ENCODE peak calls at places on chromosomes 12 and 14, in five cellular contexts. E is fibroblast of lung, R is mesenchymal stem cell, K is IMR-90, W is neuronal stem cell. Q is an unnamed sample.

GRCh38 chr14:75285331-75285730 is 6.7 kb downstream of the FOS start:
- DNase-seq in E (no peak), R (peak; percentile 56), K (no peak), W (no peak), Q (no peak)

GRCh38 chr14:50001999-50002925 is 109.4 kb downstream of the ARF6 start:
- DNase-seq in E (no peak), R (no peak), K (no peak), W (no peak), Q (no peak)

GRCh38 chr12:124125472-124125871 is 152.5 kb downstream of the ZNF664 start:
- DNase-seq in E (no peak), R (peak; percentile 27), K (no peak), W (no peak), Q (no peak)

GRCh38 chr14:75982724-75983358 is 1.0 kb upstream of the TGFB3 start:
- DNase-seq in E (peak; percentile 80), R (peak; percentile 62), K (peak; percentile 61), W (no peak), Q (no peak)

GRCh38 chr12:85424581-85425348 is 144.7 kb downstream of the ALX1 start:
- DNase-seq in E (peak; percentile 25), R (peak; percentile 42), K (peak; percentile 2), W (no peak), Q (peak; percentile 59)

GRCh38 chr14:28375295-28375694 is 391.3 kb upstream of the FOXG1 start:
- DNase-seq in E (peak; percentile 23), R (no peak), K (no peak), W (peak; percentile 2), Q (peak; percentile 37)

GRCh38 chr14:103543140-103543539 is 14.1 kb downstream of the TRMT61A start:
- DNase-seq in E (no peak), R (no peak), K (no peak), W (no peak), Q (no peak)

GRCh38 chr14:104895786-104896642 is 28.7 kb upstream of the PLD4 start:
- DNase-seq in E (no peak), R (no peak), K (no peak), W (no peak), Q (peak; percentile 16)

GRCh38 chr14:50792634-50793068 is 38.3 kb downstream of the NIN start:
- DNase-seq in E (no peak), R (no peak), K (no peak), W (no peak), Q (no peak)

GRCh38 chr12:109880049-109880931 is at the start of gene GLTP:
- DNase-seq in E (peak; percentile 67), R (peak; percentile 78), K (peak; percentile 63), W (peak; percentile 83), Q (peak; percentile 97)

GRCh38 chr14:86541969-86542368 is 1012.0 kb downstream of the FLRT2 start:
- DNase-seq in E (no peak), R (peak; percentile 72), K (no peak), W (no peak), Q (no peak)

GRCh38 chr12:115472852-115473251 is 788.9 kb upstream of the TBX3 start:
- DNase-seq in E (no peak), R (no peak), K (no peak), W (no peak), Q (no peak)

GRCh38 chr12:46373303-46374182 is 970 bp upstream of the SLC38A2 start:
- DNase-seq in E (peak; percentile 71), R (peak; percentile 82), K (peak; percentile 68), W (peak; percentile 60), Q (peak; percentile 72)

GRCh38 chr12:2376855-2377657 is 324.3 kb downstream of the CACNA1C start:
- DNase-seq in E (no peak), R (no peak), K (no peak), W (peak; percentile 39), Q (no peak)

GRCh38 chr12:120247621-120248030 is 17.9 kb downstream of the PXN start:
- DNase-seq in E (peak; percentile 49), R (peak; percentile 87), K (peak; percentile 77), W (no peak), Q (no peak)

GRCh38 chr12:54010053-54010971 is 1.5 kb downstream of the HOXC8 start:
- DNase-seq in E (no peak), R (peak; percentile 33), K (no peak), W (no peak), Q (no peak)

GRCh38 chr12:54010972-54011664 is 2.3 kb downstream of the HOXC8 start:
- DNase-seq in E (no peak), R (no peak), K (no peak), W (no peak), Q (no peak)

GRCh38 chr12:54008260-54008552 is 579 bp upstream of the HOXC8 start:
- DNase-seq in E (no peak), R (no peak), K (no peak), W (no peak), Q (no peak)

GRCh38 chr12:54007538-54008259 is 1.1 kb upstream of the HOXC8 start:
- DNase-seq in E (no peak), R (peak; percentile 33), K (no peak), W (no peak), Q (no peak)

DNA sequence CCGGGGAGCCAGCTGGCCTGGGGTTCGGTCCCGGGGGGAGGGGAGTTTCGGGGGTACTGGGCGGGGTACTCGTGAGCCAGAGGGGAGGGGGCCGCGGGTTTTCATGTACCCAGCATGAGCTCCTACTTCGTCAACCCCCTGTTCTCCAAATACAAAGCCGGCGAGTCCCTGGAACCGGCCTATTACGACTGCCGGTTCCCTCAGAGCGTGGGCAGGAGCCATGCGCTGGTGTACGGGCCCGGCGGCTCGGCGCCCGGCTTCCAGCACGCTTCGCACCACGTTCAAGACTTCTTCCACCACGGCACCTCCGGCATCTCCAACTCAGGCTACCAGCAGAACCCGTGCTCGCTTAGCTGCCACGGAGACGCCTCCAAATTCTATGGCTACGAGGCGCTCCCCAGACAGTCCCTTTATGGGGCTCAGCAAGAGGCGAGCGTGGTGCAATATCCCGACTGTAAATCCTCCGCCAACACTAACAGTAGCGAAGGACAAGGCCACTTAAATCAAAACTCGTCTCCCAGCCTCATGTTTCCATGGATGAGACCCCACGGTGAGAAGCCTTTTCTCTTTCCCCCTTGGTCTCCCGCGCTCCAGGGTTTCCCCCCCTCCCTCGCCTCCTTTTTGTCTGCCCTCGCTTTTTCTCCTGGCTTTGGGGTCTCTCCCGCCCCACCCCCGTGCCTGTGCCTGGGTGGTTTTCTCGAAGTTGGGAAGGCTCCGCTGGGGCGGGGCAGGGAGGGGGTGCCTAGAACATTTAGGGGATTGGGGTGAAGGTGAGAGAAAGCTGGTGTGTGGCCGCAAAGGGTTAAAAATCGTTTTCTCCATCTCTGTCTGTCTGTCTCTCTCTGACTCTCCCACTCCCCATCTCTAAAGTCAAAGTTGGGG is 627 bp downstream of the HOXC8 start:
- DNase-seq in E (no peak), R (peak; percentile 43), K (no peak), W (no peak), Q (peak; percentile 54)
- H2AFZ ChIP-seq in E (no peak overlapping the region), R (no peak overlapping the region), K (peak overlapping the region; percentile 77), W (peak overlapping the region; percentile 64), Q (no peak overlapping the region)

GRCh38 chr12:51958542-51958941 is 7.0 kb downstream of the ACVR1B start:
- DNase-seq in E (no peak), R (no peak), K (no peak), W (no peak), Q (no peak)

GRCh38 chr12:51959921-51960320 is 8.4 kb downstream of the ACVR1B start:
- DNase-seq in E (no peak), R (no peak), K (no peak), W (no peak), Q (no peak)

GRCh38 chr12:51960890-51961289 is 9.4 kb downstream of the ACVR1B start:
- DNase-seq in E (no peak), R (no peak), K (no peak), W (no peak), Q (no peak)

GRCh38 chr12:51960488-51960887 is 9.0 kb downstream of the ACVR1B start:
- DNase-seq in E (no peak), R (no peak), K (no peak), W (no peak), Q (no peak)

DNA sequence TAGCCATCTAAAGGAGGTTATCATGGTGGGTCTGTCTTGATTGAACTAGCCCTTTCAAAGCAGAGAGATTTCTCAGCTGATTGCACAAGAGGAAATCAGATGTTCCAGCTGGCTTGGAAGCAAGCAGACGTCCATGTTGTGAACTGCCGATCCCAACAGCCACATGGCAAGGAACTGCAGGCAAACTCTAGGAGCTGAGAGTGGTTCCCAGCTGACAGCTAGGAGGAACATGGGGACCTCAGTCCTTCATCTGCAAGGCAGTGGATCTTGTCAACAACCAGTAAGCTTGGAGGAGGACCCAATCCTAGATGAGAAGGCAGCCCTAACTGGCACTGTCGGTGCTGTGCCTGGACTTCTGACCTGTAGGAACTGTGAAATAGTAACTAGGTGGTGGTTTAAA is 7.7 kb downstream of the ACVR1B start:
- DNase-seq in E (peak; percentile 63), R (no peak), K (peak; percentile 41), W (no peak), Q (no peak)
- H2AFZ ChIP-seq in E (peak overlapping the region; percentile 77), R (no peak overlapping the region), K (no peak overlapping the region), W (no peak overlapping the region), Q (no peak overlapping the region)

DNA sequence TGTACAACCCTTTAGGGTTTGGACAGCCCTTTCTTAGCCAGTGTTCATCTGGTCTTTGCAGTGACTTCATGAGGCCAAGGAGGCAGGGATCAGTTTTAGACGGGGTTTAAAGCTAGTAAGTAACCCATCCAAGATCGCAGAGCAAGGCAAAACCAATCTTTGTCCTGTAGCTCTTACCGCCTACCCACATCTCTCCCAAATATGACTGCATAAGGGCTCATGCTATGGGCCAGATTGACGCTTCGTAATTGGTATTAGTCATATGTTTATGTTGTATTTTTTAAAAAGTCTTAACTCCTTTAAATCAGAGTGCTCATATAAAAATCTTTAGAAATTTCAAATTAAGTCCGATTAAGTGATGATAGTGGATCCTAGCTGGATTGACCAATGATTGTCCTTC is 3.7 kb upstream of the CLMN start:
- DNase-seq in E (no peak), R (no peak), K (no peak), W (no peak), Q (no peak)
- H2AFZ ChIP-seq in E (no peak overlapping the region), R (no peak overlapping the region), K (no peak overlapping the region), W (no peak overlapping the region), Q (no peak overlapping the region)

DNA sequence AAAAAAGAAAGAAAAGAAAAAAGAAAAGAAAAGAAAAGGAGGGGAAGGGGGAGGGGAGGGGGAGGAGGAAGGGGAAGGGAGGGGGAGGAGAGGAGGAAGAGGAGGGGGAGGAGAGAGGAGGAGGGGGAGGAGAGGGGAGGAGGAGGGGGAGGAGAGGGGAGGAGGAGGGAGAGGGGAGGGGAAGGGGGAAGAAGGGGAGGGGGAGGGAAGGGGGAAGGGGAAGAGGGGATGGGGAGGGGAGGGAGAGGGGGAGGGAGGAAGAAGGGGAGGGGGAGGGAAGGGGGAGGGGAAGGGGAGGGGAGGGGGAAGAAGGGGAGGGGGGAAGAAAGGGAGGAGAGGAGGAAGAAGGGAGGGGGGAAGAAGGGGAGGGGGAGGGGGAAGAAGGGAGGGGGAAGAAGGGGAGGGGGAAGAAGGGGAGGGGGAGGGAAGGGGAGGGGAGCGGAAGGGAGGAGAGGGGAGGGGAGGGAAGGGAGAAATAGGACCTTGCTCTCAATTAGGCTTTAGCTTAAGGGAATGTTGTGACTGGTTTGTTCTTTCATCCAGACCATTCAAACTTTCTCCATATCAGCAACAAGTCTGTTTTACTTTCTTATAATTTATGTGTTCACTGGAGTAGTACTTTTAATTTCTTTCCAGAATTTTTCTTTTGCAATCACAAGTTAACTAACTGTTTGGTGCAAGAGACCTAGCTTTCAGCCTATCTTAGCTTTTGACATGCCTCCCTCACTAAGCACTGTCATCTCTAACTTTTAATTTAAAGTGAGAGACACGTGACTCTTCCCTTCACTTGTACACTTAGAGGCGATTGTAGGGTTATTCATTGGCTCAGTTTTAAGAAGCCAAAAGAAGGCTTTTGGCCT is 76.5 kb upstream of the EGLN3 start:
- DNase-seq in E (no peak), R (no peak), K (no peak), W (no peak), Q (no peak)
- H2AFZ ChIP-seq in E (no peak overlapping the region), R (no peak overlapping the region), K (no peak overlapping the region), W (no peak overlapping the region), Q (no peak overlapping the region)

Q was measured in hepatocyte.